ENCODE peak calls at places on chromosome 6, in eight cellular contexts. Y is GM23338, T is neural progenitor cell, E is HCT116, V is SK-N-SH, X is PC-3, M is MM.1S, O is hepatocyte. J is an unnamed sample.

GRCh38 chr6:111837641-111838500 is 35.4 kb downstream of the FYN start:
- DNase-seq in X (no peak), E (no peak), V (no peak), O (no peak), Y (no peak), T (no peak), M (no peak), J (no peak)

GRCh38 chr6:111326563-111326962 is 156.5 kb downstream of the REV3L start:
- DNase-seq in X (no peak), O (no peak), M (no peak), V (no peak), Y (no peak), E (no peak), T (no peak), J (no peak)

GRCh38 chr6:35415065-35415880 is 36.9 kb upstream of the FANCE start:
- DNase-seq in O (peak; percentile 89), X (peak; percentile 99), V (peak; percentile 63), M (no peak), Y (peak; percentile 81), T (peak; percentile 80), E (no peak), J (peak; percentile 94)

GRCh38 chr6:134585529-134585873 is 267.6 kb upstream of the SGK1 start:
- DNase-seq in O (no peak), V (no peak), M (no peak), T (no peak), E (no peak), X (no peak), Y (no peak), J (no peak)

GRCh38 chr6:122381494-122382083 is 17.9 kb upstream of the HSF2 start:
- DNase-seq in V (peak; percentile 41), O (peak; percentile 84), Y (peak; percentile 92), E (peak; percentile 68), T (peak; percentile 83), X (peak; percentile 54), M (peak; percentile 53), J (peak; percentile 84)

GRCh38 chr6:108105584-108105983 is 31.0 kb upstream of the OSTM1 start:
- DNase-seq in V (no peak), E (no peak), T (no peak), M (no peak), X (no peak), O (no peak), Y (no peak), J (no peak)

GRCh38 chr6:161186173-161186769 is 87.6 kb downstream of the AGPAT4 start:
- DNase-seq in O (no peak), T (no peak), Y (no peak), X (peak; percentile 69), V (no peak), M (no peak), E (peak; percentile 22), J (peak; percentile 93)

GRCh38 chr6:42390228-42390934 is 61.3 kb downstream of the TRERF1 start:
- DNase-seq in E (no peak), Y (no peak), V (no peak), O (no peak), X (no peak), M (no peak), T (no peak), J (no peak)

GRCh38 chr6:149139782-149140136 is 177.8 kb upstream of the TAB2 start:
- DNase-seq in E (no peak), Y (no peak), V (no peak), M (no peak), X (no peak), T (no peak), O (no peak), J (no peak)

DNA sequence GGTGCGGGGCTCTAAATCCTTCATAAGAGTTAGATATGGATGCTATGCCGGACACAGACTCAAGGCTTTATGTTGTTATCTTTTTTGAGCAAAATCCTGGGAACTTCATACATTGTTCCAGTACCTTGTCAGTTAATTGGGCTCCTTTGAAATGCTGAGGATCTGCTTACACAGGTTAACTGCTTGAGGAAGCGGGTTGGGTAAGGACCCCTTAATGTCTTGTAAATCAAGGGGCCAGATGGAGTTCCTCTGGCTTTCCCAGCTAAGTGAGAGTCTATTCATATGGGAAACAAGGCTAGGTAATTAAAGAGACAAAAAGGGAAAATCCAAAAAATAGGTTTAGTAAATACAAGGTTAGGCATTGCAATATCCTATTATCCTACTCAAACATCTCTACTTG is 141.5 kb downstream of the OR2B2 start:
- DNase-seq in Y (peak; percentile 95), X (no peak), E (no peak), O (no peak), M (no peak), T (no peak), V (no peak), J (no peak)
- H3K27me3 ChIP-seq in Y (peaks cover 93% of the 10 kb centered on the region), X (no peaks in the 10 kb centered on the region), E (no peaks in the 10 kb centered on the region), O (peaks cover 5% of the 10 kb centered on the region), M (no peaks in the 10 kb centered on the region), T (peaks cover 82% of the 10 kb centered on the region), V (no peaks in the 10 kb centered on the region), J (no peaks in the 10 kb centered on the region)

DNA sequence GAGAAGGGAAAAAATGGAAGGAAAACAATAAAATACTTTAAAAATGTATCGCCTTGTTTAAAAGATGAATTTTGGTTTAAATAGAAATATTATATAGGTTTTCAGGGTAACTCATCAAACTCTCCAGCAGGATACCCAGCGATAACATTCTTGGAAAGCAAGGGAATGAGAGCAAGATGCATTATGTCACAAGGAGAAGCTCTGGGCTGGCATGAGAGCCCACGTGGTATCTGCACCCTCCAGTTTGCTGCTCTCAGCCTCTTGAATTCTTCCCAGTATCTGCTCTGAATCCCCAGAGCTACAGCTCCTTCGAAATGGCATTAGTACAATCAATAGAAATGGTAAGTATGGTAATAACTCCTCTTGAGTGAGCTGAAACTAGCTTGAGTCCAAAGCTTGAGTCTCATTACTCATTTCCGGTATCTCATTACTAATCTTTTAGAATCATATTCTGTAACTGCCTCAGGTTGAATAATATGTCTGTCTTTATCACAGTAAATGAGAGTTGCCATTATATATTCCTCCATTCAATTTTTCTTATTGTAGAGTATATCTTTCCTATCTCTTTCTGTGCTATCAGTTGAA is 4.9 kb upstream of the TMEM242 start:
- DNase-seq in X (peak; percentile 63), O (no peak), M (no peak), V (no peak), E (no peak), T (no peak), Y (no peak), J (peak; percentile 66)
- TF ChIP-seq EZH2phosphoT487 in X (no peak), O (no peak), M (no peak), V (no peak), E (no peak), T (no peak), Y (no peak), J (no peak)

DNA sequence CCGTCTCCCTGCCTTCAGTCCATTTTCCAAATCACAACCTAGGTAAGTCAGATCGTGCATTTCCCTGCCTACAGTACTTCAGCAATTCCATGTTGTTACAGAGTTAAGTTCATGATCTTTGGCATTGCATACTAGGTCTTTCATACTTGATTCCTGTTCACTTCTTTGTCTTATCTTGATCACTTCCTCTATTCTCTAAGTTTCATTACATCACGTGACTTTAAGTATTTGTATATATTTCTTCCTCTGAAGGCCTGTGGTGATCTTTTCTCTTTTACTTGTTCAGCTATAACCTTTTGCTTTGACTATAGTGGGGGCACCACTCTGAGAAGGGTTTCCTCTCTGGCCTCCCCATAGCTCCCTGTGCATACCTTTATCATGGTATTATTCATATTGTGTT is 100.2 kb downstream of the TRMT11 start:
- DNase-seq in O (no peak), Y (no peak), T (no peak), M (no peak), V (no peak), X (no peak), E (no peak), J (no peak)
- H2AFZ ChIP-seq in O (no peak overlapping the region), Y (no peak overlapping the region), T (no peak overlapping the region), M (no peak overlapping the region), V (no peak overlapping the region), X (no peak overlapping the region), E (no peak overlapping the region), J (no peak overlapping the region)

DNA sequence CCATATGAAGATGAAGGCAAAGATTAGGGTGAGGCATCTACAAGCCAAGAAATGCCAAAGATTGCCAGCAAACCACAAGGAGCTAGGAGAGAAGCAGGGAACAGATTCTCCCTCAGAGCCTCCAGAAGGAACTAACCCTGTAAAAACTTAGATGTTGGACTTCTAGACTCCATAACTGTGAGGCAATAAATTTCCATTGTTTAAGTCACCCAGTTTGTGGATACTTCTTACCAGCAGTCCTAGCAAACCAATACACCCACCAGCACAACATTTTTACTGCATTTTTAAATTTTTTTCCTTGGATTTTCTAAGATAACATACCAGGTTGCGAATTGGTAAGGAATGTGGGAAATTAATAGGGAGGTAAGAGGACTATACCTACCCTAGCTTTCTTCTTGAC is 47.8 kb upstream of the EYA4 start:
- DNase-seq in Y (no peak), E (no peak), O (no peak), T (no peak), X (no peak), M (no peak), V (no peak), J (no peak)
- H3K27me3 ChIP-seq in Y (no peaks in the 10 kb centered on the region), E (peaks cover 28% of the 10 kb centered on the region), O (peaks cover 8% of the 10 kb centered on the region), T (no peaks in the 10 kb centered on the region), X (no peaks in the 10 kb centered on the region), M (no peaks in the 10 kb centered on the region), V (no peaks in the 10 kb centered on the region), J (peaks cover 29% of the 10 kb centered on the region)

GRCh38 chr6:7813704-7814103 is 87.8 kb downstream of the BMP6 start:
- DNase-seq in X (peak; percentile 21), E (peak; percentile 19), V (no peak), Y (peak; percentile 63), M (no peak), T (peak; percentile 56), O (no peak), J (no peak)
- TF ChIP-seq EZH2phosphoT487 in X (no peak), E (no peak), V (no peak), Y (no peak), M (no peak), T (no peak), O (no peak), J (no peak)

GRCh38 chr6:47097092-47097945 is 55.2 kb upstream of the ADGRF1 start:
- DNase-seq in Y (peak; percentile 88), M (peak; percentile 70), E (peak; percentile 73), T (peak; percentile 76), O (peak; percentile 87), X (peak; percentile 88), V (peak; percentile 74), J (peak; percentile 81)
- H2AFZ ChIP-seq in Y (peak overlapping the region; percentile 48), M (no peak overlapping the region), E (peak overlapping the region; percentile 55), T (peak overlapping the region; percentile 86), O (no peak overlapping the region), X (peak overlapping the region; percentile 10), V (no peak overlapping the region), J (no peak overlapping the region)

GRCh38 chr6:14288910-14289309 is 171.3 kb downstream of the CD83 start:
- DNase-seq in T (no peak), Y (no peak), M (no peak), E (no peak), O (no peak), X (peak; percentile 20), V (no peak), J (peak; percentile 19)
- H3K27me3 ChIP-seq in T (no peaks in the 10 kb centered on the region), Y (no peaks in the 10 kb centered on the region), M (no peaks in the 10 kb centered on the region), E (no peaks in the 10 kb centered on the region), O (no peaks in the 10 kb centered on the region), X (no peaks in the 10 kb centered on the region), V (no peaks in the 10 kb centered on the region), J (no peaks in the 10 kb centered on the region)

J was measured in GM23248.